ENCODE peak calls at places on chromosomes 5 and 9, in five cellular contexts. N is foreskin fibroblast, Z is thoracic aorta, J is mucosa of descending colon, U is body of pancreas. S is an unnamed sample.

GRCh38 chr5:126198509-126198908 is 224.7 kb upstream of the GRAMD2B start:
- DNase-seq in N (no peak), U (no peak), J (no peak), Z (no peak), S (no peak)

GRCh38 chr9:23683476-23684095 is 142.5 kb downstream of the ELAVL2 start:
- DNase-seq in J (no peak), U (no peak), N (no peak), Z (no peak), S (no peak)

GRCh38 chr5:11335881-11336760 is 568.1 kb downstream of the CTNND2 start:
- DNase-seq in N (no peak), J (no peak), U (no peak), Z (no peak), S (no peak)

GRCh38 chr5:17317499-17317898 is 100.1 kb downstream of the BASP1 start:
- DNase-seq in Z (no peak), J (no peak), U (no peak), N (no peak), S (no peak)

GRCh38 chr9:124618476-124618875 is 111.3 kb upstream of the NR5A1 start:
- DNase-seq in U (no peak), J (no peak), N (no peak), Z (no peak), S (no peak)

GRCh38 chr9:114662081-114662989 is 4.7 kb upstream of the TEX53 start:
- DNase-seq in J (no peak), U (peak), N (no peak), Z (no peak), S (no peak)

GRCh38 chr9:132192728-132193127 is 30.9 kb downstream of the NTNG2 start:
- DNase-seq in J (no peak), Z (no peak), U (no peak), N (no peak), S (no peak)

GRCh38 chr5:127228540-127229184 is 61.9 kb upstream of the MEGF10 start:
- DNase-seq in N (no peak), J (no peak), Z (no peak), U (no peak), S (no peak)

GRCh38 chr9:111974092-111974681 is 77.6 kb downstream of the UGCG start:
- DNase-seq in Z (no peak), J (no peak), N (peak), U (peak), S (no peak)

DNA sequence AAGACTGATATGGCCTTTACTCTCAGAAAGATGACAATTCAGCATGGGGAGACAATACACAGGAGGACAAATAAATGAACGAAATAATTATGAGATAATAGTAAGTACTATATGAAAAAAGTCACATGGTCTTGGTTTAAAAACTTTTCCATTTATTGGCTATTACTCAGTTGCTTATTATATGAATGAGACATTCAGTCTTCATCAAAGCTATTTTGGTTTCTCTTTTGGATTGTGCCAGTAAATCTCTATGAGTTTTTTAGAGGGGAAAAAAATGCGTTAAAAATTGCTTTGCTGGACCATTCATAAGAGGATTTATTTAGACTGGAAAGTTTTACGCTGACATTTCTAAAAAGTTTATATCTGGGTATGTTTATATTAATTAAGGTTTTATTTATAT is 137.7 kb downstream of the AOPEP start:
- DNase-seq in N (no peak), Z (no peak), J (no peak), U (no peak), S (no peak)
- H3K4me3 ChIP-seq in N (no peak), Z (peak), J (no peak), U (no peak), S (no peak)

GRCh38 chr9:19048966-19049871 is at the start of gene RRAGA:
- DNase-seq in J (peak), Z (peak), N (peak), U (peak), S (peak)

GRCh38 chr9:19049872-19050636 is 827 bp downstream of the RRAGA start:
- DNase-seq in N (peak), U (no peak), J (no peak), Z (no peak), S (no peak)

GRCh38 chr9:19050637-19051591 is 1.7 kb downstream of the RRAGA start:
- DNase-seq in U (no peak), Z (no peak), J (no peak), N (no peak), S (no peak)
- H3K4me3 ChIP-seq in U (peak), Z (peak), J (no peak), N (peak), S (peak)

DNA sequence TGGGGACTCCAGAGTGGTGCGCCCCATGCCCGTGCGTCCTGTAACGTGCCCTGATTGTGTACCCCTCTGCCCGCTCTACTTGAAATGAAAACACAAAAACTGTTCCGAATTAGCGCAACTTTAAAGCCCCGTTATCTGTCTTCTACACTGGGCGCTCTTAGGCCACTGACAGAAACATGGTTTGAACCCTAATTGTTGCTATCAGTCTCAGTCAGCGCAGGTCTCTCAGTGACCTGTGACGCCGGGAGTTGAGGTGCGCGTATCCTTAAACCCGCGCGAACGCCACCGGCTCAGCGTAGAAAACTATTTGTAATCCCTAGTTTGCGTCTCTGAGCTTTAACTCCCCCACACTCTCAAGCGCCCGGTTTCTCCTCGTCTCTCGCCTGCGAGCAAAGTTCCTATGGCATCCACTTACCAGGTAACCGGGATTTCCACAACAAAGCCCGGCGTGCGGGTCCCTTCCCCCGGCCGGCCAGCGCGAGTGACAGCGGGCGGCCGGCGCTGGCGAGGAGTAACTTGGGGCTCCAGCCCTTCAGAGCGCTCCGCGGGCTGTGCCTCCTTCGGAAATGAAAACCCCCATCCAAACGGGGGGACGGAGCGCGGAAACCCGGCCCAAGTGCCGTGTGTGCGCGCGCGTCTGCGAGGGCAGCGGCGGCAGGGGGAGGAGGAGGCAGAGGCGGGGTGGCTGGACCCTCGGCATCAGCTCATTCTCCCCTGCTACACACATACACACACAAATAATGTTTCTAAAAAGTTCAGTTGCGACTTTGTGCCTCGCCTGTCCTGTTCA is 667 bp downstream of the GLIS3 start:
- DNase-seq in Z (no peak), N (peak), U (peak), J (peak), S (no peak)
- H3K4me3 ChIP-seq in Z (peak), N (peak), U (peak), J (peak), S (peak)

GRCh38 chr5:142506046-142506445 is 179.8 kb downstream of the FGF1 start:
- DNase-seq in U (no peak), N (no peak), J (no peak), Z (no peak), S (no peak)
- H3K4me3 ChIP-seq in U (no peak), N (no peak), J (no peak), Z (no peak), S (no peak)